ENCODE peak calls at places on chromosomes 7 and 10, in ten cellular contexts. Q is ovary, Z is Peyer's patch, D is upper lobe of left lung, W is pancreas, R is A673, J is mammary epithelial cell, I is colonic mucosa, E is heart right ventricle, L is bronchial epithelial cell. H is an unnamed sample. For H3K36me3, the result is how much of the 10 kb centered on the place peaks cover.

GRCh38 chr7:86814980-86815379 is 171.3 kb downstream of the GRM3 start:
- DNase-seq in Q (no peak), Z (no peak), D (no peak), W (no peak), R (peak), J (no peak), I (no peak), E (no peak), L (peak), H (no peak)

GRCh38 chr10:79249156-79250121 is 97.8 kb upstream of the PPIF start:
- DNase-seq in Q (no peak), Z (no peak), D (no peak), W (no peak), R (no peak), J (no peak), I (no peak), E (no peak), L (no peak), H (no peak)

GRCh38 chr7:153891990-153892389 is 160.2 kb upstream of the DPP6 start:
- DNase-seq in Q (no peak), Z (no peak), D (no peak), W (no peak), R (no peak), J (no peak), I (no peak), E (no peak), L (no peak), H (no peak)

GRCh38 chr7:435518-436366 is 83.9 kb downstream of the PDGFA start:
- DNase-seq in Q (no peak), Z (peak), D (no peak), W (no peak), R (no peak), J (peak), I (peak), E (no peak), L (peak), H (no peak)

GRCh38 chr10:125024496-125025234 is 82.7 kb downstream of the ZRANB1 start:
- DNase-seq in Q (no peak), Z (no peak), D (no peak), W (no peak), R (peak), J (no peak), I (no peak), E (no peak), L (no peak), H (no peak)

GRCh38 chr7:124035706-124036105 is 2.8 kb upstream of the TMEM229A start:
- DNase-seq in Q (no peak), Z (no peak), D (no peak), W (no peak), R (no peak), J (no peak), I (no peak), E (no peak), L (no peak), H (no peak)

GRCh38 chr10:11683529-11684320 is 58.5 kb upstream of the ECHDC3 start:
- DNase-seq in Q (no peak), Z (peak), D (no peak), W (no peak), R (no peak), J (no peak), I (peak), E (no peak), L (no peak), H (no peak)

GRCh38 chr10:114668375-114669080 is 10.5 kb upstream of the ABLIM1 start:
- DNase-seq in Q (no peak), Z (no peak), D (no peak), W (no peak), R (no peak), J (no peak), I (no peak), E (no peak), L (no peak), H (no peak)

GRCh38 chr10:11795101-11795920 is 27.8 kb upstream of the PROSER2 start:
- DNase-seq in Q (no peak), Z (no peak), D (no peak), W (no peak), R (no peak), J (no peak), I (no peak), E (no peak), L (no peak), H (no peak)

GRCh38 chr7:95723583-95724180 is 48.7 kb upstream of the DYNC1I1 start:
- DNase-seq in Q (peak), Z (no peak), D (no peak), W (peak), R (peak), J (peak), I (no peak), E (peak), L (peak), H (no peak)

GRCh38 chr7:69770613-69771012 is 172.3 kb downstream of the AUTS2 start:
- DNase-seq in Q (no peak), Z (no peak), D (no peak), W (no peak), R (no peak), J (no peak), I (no peak), E (no peak), L (no peak), H (no peak)

GRCh38 chr7:131196808-131197207 is 130.9 kb upstream of the MKLN1 start:
- DNase-seq in Q (no peak), Z (no peak), D (no peak), W (no peak), R (peak), J (peak), I (no peak), E (no peak), L (peak), H (no peak)

GRCh38 chr10:336247-336646 is 201.0 kb downstream of the ZMYND11 start:
- DNase-seq in Q (no peak), Z (no peak), D (no peak), W (no peak), R (no peak), J (no peak), I (no peak), E (no peak), L (peak), H (no peak)

GRCh38 chr10:31650010-31650409 is 278.6 kb downstream of the ARHGAP12 start:
- DNase-seq in Q (peak), Z (peak), D (no peak), W (peak), R (peak), J (no peak), I (peak), E (peak), L (no peak), H (peak)

GRCh38 chr10:456486-456885 is 233.0 kb downstream of the DIP2C start:
- DNase-seq in Q (no peak), Z (no peak), D (no peak), W (no peak), R (no peak), J (no peak), I (no peak), E (no peak), L (no peak), H (no peak)

GRCh38 chr7:127064-127598 is 65.2 kb upstream of the FAM20C start:
- DNase-seq in Q (no peak), Z (no peak), D (no peak), W (no peak), R (no peak), J (no peak), I (no peak), E (no peak), L (no peak), H (no peak)

GRCh38 chr10:113610636-113611601 is 52.9 kb downstream of the NRAP start:
- DNase-seq in Q (no peak), Z (no peak), D (no peak), W (no peak), R (no peak), J (no peak), I (no peak), E (no peak), L (no peak), H (no peak)

GRCh38 chr10:114045071-114045737 is 1.5 kb downstream of the ADRB1 start:
- DNase-seq in Q (no peak), Z (peak), D (peak), W (peak), R (peak), J (no peak), I (peak), E (no peak), L (no peak), H (no peak)

GRCh38 chr7:23341846-23342598 is 42.9 kb downstream of the MALSU1 start:
- DNase-seq in Q (no peak), Z (no peak), D (no peak), W (no peak), R (peak), J (no peak), I (no peak), E (no peak), L (no peak), H (no peak)

GRCh38 chr10:69359089-69360025 is 57.4 kb downstream of the TACR2 start:
- DNase-seq in Q (no peak), Z (no peak), D (no peak), W (no peak), R (no peak), J (no peak), I (no peak), E (no peak), L (no peak), H (no peak)

GRCh38 chr10:34537629-34538231 is 277.4 kb downstream of the PARD3 start:
- DNase-seq in Q (no peak), Z (no peak), D (no peak), W (no peak), R (no peak), J (no peak), I (no peak), E (no peak), L (no peak), H (no peak)
- H3K36me3 ChIP-seq in Q (under half), Z (under half), D (under half), W (under half), R (under half), J (under half), I (under half), E (under half), L (under half), H (under half)

DNA sequence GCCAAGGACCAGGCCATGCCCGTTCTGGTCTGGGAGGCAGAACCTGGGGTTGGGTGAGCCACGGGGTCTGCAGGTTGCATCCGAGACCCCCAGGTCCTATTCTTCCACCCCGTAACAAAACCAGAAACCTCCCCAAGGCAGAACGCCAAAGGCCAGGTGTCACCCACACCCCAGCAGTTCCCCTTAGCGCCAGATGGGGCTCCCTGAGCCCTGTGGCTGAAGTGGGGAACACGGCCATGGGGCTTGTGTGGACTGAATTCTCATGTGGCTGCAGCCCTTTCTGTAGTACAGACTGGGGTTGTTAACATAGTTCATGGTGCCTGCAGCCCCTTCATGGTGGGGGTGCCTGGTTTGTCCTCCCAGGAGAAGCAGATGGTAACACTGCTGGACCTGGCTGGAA is 10.2 kb downstream of the BRI3 start:
- DNase-seq in Q (no peak), Z (no peak), D (no peak), W (no peak), R (no peak), J (no peak), I (no peak), E (no peak), L (no peak), H (no peak)
- H3K36me3 ChIP-seq in Q (under half), Z (half or more), D (half or more), W (under half), R (under half), J (under half), I (under half), E (half or more), L (under half), H (under half)

GRCh38 chr10:60877066-60877776 is 66.8 kb downstream of the RHOBTB1 start:
- DNase-seq in Q (no peak), Z (no peak), D (no peak), W (no peak), R (no peak), J (no peak), I (no peak), E (no peak), L (peak), H (no peak)
- H3K36me3 ChIP-seq in Q (under half), Z (under half), D (under half), W (under half), R (under half), J (under half), I (under half), E (half or more), L (under half), H (under half)

GRCh38 chr7:98946389-98946788 is 68.1 kb downstream of the TRRAP start:
- DNase-seq in Q (no peak), Z (no peak), D (no peak), W (no peak), R (no peak), J (no peak), I (no peak), E (no peak), L (no peak), H (no peak)

GRCh38 chr7:98945852-98946251 is 67.5 kb downstream of the TRRAP start:
- DNase-seq in Q (no peak), Z (no peak), D (no peak), W (no peak), R (no peak), J (no peak), I (no peak), E (no peak), L (no peak), H (no peak)

GRCh38 chr7:98944386-98944785 is 66.1 kb downstream of the TRRAP start:
- DNase-seq in Q (no peak), Z (no peak), D (no peak), W (no peak), R (no peak), J (no peak), I (no peak), E (no peak), L (no peak), H (no peak)

GRCh38 chr7:98949336-98950044 is 71.2 kb downstream of the TRRAP start:
- DNase-seq in Q (no peak), Z (no peak), D (no peak), W (no peak), R (no peak), J (no peak), I (no peak), E (peak), L (no peak), H (peak)
- H3K36me3 ChIP-seq in Q (under half), Z (half or more), D (half or more), W (under half), R (half or more), J (under half), I (under half), E (half or more), L (under half), H (half or more)

GRCh38 chr7:107980171-107980570 is 22.8 kb downstream of the LAMB1 start:
- DNase-seq in Q (no peak), Z (no peak), D (no peak), W (no peak), R (no peak), J (no peak), I (no peak), E (no peak), L (no peak), H (no peak)
- H3K36me3 ChIP-seq in Q (under half), Z (half or more), D (under half), W (under half), R (half or more), J (half or more), I (under half), E (half or more), L (under half), H (under half)

GRCh38 chr10:103429647-103430046 is 22.5 kb downstream of the CALHM2 start:
- DNase-seq in Q (no peak), Z (no peak), D (no peak), W (no peak), R (no peak), J (no peak), I (no peak), E (no peak), L (no peak), H (no peak)
- H3K36me3 ChIP-seq in Q (under half), Z (half or more), D (under half), W (under half), R (half or more), J (under half), I (under half), E (half or more), L (under half), H (under half)

DNA sequence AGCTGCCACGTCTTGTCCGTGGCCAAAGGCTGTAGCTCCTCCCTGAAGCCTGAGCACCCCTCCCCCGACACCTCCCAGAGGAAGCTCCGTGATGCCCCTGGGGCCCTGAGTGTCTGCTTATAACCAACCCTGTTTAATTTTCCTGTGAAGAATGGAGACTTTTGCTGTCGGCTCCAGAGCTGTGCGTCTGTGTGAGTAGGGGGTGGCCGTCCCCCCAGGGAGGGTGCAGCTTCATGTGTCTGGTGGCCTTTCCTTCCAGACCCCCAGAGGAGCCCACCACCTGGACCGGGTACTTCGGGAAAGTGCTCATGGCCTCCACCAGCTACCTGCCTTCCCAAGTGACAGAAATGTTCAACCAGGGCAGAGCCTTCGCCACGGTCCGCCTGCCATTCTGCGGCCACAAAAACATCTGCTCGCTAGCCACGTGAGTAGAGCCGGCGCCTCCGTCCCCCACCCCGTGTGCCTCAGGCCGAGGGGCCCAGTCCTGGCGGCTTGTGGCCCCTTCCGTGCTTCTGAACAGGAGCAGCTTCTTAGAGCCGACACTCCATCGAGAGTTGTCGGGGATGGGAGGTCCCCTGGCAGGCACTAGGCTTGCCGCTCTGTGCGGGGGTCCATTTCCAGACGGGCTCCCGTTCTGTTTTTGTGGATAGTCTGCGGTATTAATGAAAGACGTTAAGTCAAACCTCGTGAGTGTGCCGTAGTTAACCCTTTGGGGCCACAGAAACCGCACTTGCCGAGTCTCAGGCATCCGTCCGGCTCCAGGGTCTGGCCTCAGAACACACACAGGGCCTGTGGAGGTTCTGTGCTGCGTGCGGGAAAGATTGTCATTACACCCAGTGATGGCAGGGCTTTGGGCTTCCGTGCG is 37.1 kb downstream of the WIPI2 start:
- DNase-seq in Q (no peak), Z (no peak), D (no peak), W (no peak), R (no peak), J (no peak), I (no peak), E (no peak), L (no peak), H (no peak)
- H3K36me3 ChIP-seq in Q (under half), Z (half or more), D (half or more), W (half or more), R (under half), J (under half), I (under half), E (half or more), L (under half), H (under half)

DNA sequence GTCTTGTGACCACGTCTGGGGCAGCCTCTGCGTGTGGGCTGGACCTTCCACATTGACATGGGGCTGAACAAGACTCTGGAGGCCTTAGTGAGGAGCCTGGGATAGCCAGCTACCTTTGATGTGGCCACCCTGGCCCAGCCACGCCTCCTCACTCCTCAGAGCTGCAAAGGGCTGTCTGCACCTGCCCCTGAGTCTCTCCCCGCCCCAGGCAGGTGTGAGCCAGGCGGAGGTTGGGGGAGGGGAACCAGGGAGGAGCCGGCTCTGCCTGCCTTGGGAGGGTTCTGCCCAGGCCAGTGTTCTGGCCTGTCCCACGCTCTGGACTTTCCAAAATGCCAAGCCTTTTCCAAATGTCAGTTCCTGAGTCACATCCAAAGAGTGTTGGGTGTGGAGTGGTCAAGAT is 72.2 kb downstream of the GTF2IRD1 start:
- DNase-seq in Q (no peak), Z (peak), D (no peak), W (peak), R (no peak), J (peak), I (peak), E (no peak), L (peak), H (no peak)
- H3K36me3 ChIP-seq in Q (under half), Z (under half), D (under half), W (under half), R (half or more), J (under half), I (under half), E (under half), L (under half), H (under half)

DNA sequence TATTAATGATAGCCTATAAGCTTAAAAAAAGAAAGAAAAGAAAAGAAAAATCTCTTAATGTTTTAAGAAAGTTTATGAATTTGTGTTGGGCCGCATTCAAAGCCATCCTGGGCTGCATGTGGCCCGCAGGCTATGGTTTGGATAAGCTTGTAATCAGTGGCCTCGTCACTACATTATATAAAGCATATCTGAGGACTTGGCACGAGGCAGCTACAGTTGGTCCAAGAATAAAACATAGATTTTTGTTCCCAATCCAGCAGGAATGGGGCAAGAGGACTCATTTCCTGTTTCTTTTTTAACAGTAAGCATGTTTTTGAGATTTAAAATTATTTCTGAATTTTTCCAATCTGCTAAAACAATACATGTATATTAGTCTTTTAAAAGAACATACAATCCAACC is 28.6 kb downstream of the MCM10 start:
- DNase-seq in Q (no peak), Z (no peak), D (no peak), W (no peak), R (no peak), J (no peak), I (no peak), E (no peak), L (no peak), H (no peak)
- H3K36me3 ChIP-seq in Q (under half), Z (under half), D (under half), W (under half), R (half or more), J (under half), I (under half), E (under half), L (under half), H (under half)

H was measured in gastrocnemius medialis.